ENCODE peak calls at places on chromosomes 1 and 21, in four cellular contexts. X is psoas muscle, V is A549, U is lower lobe of right lung. H is an unnamed sample.

GRCh38 chr1:46008585-46008984 is 123.8 kb downstream of the PIK3R3 start:
- DNase-seq in X (no peak), V (no peak), U (no peak), H (no peak)

GRCh38 chr1:28640766-28641165 is 2.1 kb downstream of the TAF12 start:
- DNase-seq in X (no peak), V (peak), U (no peak), H (no peak)

GRCh38 chr21:39472211-39472610 is 20.4 kb downstream of the SH3BGR start:
- DNase-seq in X (no peak), V (no peak), U (no peak), H (no peak)

GRCh38 chr1:185345913-185346717 is 29.1 kb upstream of the IVNS1ABP start:
- DNase-seq in X (no peak), V (no peak), U (no peak), H (no peak)

GRCh38 chr1:46535063-46535462 is 16.4 kb downstream of the KNCN start:
- DNase-seq in X (no peak), V (peak), U (no peak), H (no peak)

GRCh38 chr1:222240536-222241181 is 307.2 kb downstream of the HHIPL2 start:
- DNase-seq in X (no peak), V (peak), U (no peak), H (no peak)

GRCh38 chr1:186498071-186498470 is 37.2 kb upstream of the PDC start:
- DNase-seq in X (no peak), V (peak), U (no peak), H (no peak)

GRCh38 chr1:219415433-219415832 is 197.5 kb downstream of the ZC3H11B start:
- DNase-seq in X (no peak), V (no peak), U (no peak), H (no peak)

GRCh38 chr1:42934541-42935312 is 23.9 kb downstream of the SLC2A1 start:
- DNase-seq in X (no peak), V (no peak), U (no peak), H (no peak)

GRCh38 chr1:8015036-8015808 is 10.9 kb downstream of the ERRFI1 start:
- DNase-seq in X (no peak), V (peak), U (no peak), H (no peak)

DNA sequence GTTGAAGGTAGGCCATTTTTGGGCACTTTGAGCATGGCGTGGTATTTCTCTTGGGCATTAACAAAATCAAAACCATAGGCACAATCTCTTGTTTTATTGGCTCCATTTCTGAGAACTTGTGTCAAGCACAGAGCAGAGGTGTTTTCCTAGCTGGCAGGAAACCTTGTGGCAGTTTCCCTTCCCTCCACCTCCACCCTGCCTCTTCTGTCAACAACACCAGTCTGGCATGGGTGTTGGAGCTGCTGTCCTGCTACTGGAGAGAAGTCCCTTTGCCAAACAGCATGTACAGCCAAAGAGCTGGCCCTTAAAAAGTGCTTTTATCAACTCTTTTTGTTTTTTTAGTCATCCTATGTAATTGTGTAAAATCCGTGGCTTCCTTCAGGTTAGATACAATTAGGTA is 16.0 kb downstream of the ATP1A1 start:
- DNase-seq in X (no peak), V (no peak), U (no peak), H (no peak)
- TF ChIP-seq CTCF in X (no peak), V (no peak), U (no peak), H (no peak)

DNA sequence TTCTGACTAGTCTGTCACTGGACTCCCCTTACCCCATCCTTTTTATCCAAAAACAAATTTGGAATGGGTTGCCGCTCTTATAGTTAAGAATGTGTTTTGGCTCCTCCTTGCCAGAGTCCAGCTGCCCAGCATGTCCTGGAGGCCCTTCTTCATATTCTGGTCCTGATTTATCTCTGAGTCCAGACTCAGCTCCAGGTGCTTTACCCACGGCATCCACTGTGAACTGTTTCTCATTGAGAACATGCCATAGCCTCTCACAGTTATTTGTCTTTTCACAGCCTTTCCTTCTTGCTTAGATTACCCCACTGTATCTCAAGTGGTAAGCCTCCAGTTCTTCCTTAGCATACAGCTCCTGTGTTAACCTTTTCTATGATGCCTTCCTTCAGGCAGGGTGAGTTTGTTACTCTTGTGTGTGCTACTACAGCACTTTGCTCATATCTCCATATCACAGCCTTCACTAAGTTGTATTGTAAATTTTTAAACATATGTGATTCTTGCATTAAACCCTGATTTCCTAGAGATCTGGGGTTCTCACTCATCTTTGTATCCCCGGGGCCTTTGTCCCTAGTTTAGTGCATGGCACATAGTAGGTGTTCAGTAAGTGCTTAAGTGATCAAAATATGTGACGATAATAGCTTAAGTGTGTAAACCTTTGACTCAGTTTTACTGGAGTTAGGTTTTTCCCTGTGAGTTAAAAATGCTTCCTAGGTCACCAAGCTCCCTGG is 116.0 kb downstream of the OSBPL9 start:
- DNase-seq in X (no peak), V (no peak), U (no peak), H (no peak)
- H3K27ac ChIP-seq in X (peak), V (no peak), U (no peak), H (peak)

GRCh38 chr1:57704811-57705210 is 281.0 kb upstream of the DAB1 start:
- DNase-seq in X (no peak), V (no peak), U (no peak), H (no peak)

GRCh38 chr1:57712846-57713245 is 289.0 kb upstream of the DAB1 start:
- DNase-seq in X (no peak), V (no peak), U (no peak), H (no peak)

GRCh38 chr1:57711326-57711725 is 287.5 kb upstream of the DAB1 start:
- DNase-seq in X (no peak), V (no peak), U (no peak), H (no peak)

GRCh38 chr1:57704231-57704630 is 280.4 kb upstream of the DAB1 start:
- DNase-seq in X (no peak), V (no peak), U (no peak), H (no peak)

GRCh38 chr1:57707631-57708030 is 283.8 kb upstream of the DAB1 start:
- DNase-seq in X (no peak), V (no peak), U (no peak), H (no peak)
- TF ChIP-seq CTCF in X (no peak), V (no peak), U (no peak), H (no peak)

GRCh38 chr21:26798856-26799751 is 46.1 kb downstream of the ADAMTS1 start:
- DNase-seq in X (no peak), V (no peak), U (no peak), H (no peak)

GRCh38 chr21:26801524-26801923 is 43.7 kb downstream of the ADAMTS1 start:
- DNase-seq in X (no peak), V (no peak), U (no peak), H (no peak)

GRCh38 chr21:26800001-26800400 is 45.2 kb downstream of the ADAMTS1 start:
- DNase-seq in X (no peak), V (no peak), U (no peak), H (no peak)

GRCh38 chr21:26797878-26798456 is 47.2 kb downstream of the ADAMTS1 start:
- DNase-seq in X (no peak), V (no peak), U (no peak), H (no peak)

GRCh38 chr21:26800455-26801454 is 44.5 kb downstream of the ADAMTS1 start:
- DNase-seq in X (no peak), V (no peak), U (no peak), H (peak)
- H3K27ac ChIP-seq in X (peak), V (no peak), U (peak), H (peak)

GRCh38 chr1:6461237-6461530 is 4.8 kb downstream of the TNFRSF25 start:
- DNase-seq in X (no peak), V (no peak), U (no peak), H (no peak)

GRCh38 chr1:6460349-6461236 is 5.4 kb downstream of the TNFRSF25 start:
- DNase-seq in X (no peak), V (no peak), U (no peak), H (no peak)

GRCh38 chr1:6454856-6455751 is 10.9 kb downstream of the TNFRSF25 start:
- DNase-seq in X (no peak), V (no peak), U (no peak), H (no peak)

GRCh38 chr1:6459850-6460265 is 6.1 kb downstream of the TNFRSF25 start:
- DNase-seq in X (no peak), V (no peak), U (no peak), H (no peak)

DNA sequence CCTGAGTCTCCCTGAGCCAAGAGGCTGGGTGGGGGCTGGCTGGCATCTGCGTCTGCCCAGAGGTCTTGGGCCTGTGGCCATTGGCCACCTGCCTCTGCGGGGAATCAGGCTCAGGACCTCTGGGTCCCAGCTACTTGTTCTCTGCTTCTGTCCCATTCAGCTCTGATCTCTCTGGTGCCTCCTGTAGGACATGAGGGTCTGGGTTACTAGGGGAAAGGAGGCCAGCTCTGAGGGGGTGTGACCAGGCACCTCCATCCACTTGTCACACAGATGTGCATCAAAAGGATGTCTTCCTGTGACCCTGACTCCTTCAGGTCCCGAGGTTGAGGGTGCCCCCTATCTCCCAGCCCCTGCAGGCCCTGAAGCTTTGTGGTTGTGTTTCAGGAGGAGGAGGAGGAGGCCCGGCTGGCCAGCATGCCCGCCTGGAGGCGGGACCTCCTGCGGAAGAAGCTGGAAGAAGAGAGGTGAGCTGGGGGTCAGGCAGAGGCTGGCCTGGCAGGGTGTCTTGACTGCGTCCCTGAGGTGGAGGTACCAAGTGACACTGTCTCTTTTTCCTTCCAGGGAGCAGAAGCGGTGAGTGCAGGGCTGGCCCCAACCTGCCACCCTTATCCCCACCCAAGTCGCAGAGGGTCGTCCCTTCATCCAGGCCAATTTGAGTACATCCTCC is 9.0 kb downstream of the TNFRSF25 start:
- DNase-seq in X (no peak), V (no peak), U (no peak), H (no peak)
- TF ChIP-seq CTCF in X (no peak), V (no peak), U (no peak), H (no peak)

GRCh38 chr1:211577277-211577825 is 1.6 kb downstream of the SLC30A1 start:
- DNase-seq in X (no peak), V (no peak), U (no peak), H (no peak)

GRCh38 chr1:211579434-211580302 is 707 bp upstream of the SLC30A1 start:
- DNase-seq in X (peak), V (peak), U (peak), H (peak)

GRCh38 chr1:211580303-211580687 is 1.3 kb upstream of the SLC30A1 start:
- DNase-seq in X (no peak), V (no peak), U (no peak), H (no peak)

GRCh38 chr1:211577826-211578639 is 928 bp downstream of the SLC30A1 start:
- DNase-seq in X (peak), V (peak), U (peak), H (peak)

DNA sequence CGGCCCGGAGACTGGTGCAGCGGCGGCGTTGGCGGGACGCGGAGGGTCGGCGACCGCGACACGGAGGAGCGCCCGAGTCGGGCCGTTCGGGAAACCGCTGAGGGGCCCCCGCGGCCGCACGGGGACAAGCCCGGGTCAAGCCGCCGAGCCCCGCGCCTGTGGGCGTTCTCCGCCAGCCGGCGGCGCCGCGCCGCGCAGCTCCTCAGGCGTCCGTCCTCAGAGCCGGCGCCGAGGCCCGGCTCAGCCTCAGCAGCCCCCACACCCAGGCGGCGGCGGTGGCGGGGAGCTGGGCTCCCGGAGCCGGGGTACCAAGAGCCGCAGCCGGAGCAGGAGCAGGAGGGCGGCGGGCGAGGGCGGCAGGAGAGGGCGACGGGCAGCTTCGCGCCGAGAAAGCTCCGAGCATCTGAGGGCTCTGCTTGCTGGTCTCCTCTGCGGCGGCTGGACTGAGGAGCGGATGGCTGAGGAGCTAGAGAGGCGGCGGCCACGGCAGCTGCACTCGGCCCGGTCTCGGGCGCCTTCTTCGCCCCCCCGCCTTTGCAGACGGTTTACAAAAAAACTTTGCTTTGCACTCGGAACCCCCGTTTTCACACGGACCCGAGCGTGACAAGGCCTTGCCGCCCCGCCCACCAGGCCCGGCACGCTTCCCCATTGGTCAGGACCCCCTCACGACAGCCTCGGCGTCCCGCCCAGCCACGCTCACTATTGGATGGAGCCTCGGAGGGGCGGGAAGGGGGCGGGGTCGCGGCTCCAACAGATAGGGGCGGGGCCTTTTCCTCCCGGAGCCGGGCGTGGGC is at the start of gene SLC30A1:
- DNase-seq in X (peak), V (peak), U (peak), H (peak)
- H3K27ac ChIP-seq in X (peak), V (peak), U (peak), H (peak)

DNA sequence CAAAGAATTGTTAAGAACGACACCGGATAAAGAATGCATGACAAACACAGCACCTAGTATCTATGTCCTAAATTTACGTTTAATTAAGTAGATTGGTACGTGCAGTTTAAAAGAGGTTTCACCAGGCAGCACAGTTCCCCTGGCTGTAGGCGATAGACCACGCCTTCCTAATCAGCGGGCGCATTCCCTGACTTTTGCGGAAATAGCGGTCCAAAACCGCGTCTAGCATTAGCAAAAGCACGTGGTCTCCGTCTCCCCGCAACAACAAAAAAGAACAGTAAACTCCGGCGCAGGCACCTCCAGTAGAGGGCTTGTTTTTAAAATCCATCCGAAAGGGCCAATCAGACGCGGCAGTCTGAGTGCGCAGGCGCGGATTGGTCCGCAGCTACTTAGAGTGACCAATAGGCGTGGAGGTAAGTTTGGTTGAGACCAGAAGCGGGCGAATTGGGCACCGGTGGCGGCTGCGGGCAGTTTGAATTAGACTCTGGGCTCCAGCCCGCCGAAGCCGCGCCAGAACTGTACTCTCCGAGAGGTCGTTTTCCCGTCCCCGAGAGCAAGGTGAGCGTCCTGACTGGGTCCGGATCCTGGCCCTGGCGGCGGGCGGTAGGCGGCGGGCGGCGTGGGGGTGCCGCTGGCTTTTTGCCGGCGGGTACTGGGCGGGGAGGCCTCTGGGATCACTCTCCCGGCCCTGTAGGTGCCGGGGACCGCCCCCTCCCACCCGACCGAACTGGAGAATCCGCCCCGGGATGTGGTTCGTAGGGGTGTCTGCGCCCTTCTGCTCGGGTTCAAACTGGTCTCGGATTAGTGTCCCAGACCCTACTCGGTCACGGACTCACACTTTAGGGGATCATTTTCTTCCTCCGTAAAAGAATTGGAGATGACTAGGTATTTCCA is at the start of gene CENPF:
- DNase-seq in X (peak), V (peak), U (peak), H (peak)
- TF ChIP-seq CTCF in X (peak), V (no peak), U (peak), H (peak)

H was measured in left ventricle myocardium inferior.